ENCODE peak calls at places on chromosomes 5 and 9, in ten cellular contexts. N is keratinocyte; A is left ventricle myocardium inferior; D is cardiac fibroblast; C is stimulated activated CD4-positive, alpha-beta T cell treated with anti-CD3 and anti-CD28 coated beads, Interleukin-12 subunit alpha, Interleukin-12 subunit beta, amount 100 ng/mL, for 4 hours; T is choroid plexus epithelial cell; S is DMS153; E is endothelial cell; H is activated T-helper 2 cell treated with anti-CD3 and anti-CD28 coated beads, Interferon-gamma antibody, Interleukin-2, Interleukin-4, amounts not matched to agents 10 μg/mL and 5 μg/mL and 100 μg/mL, durations not matched to agents 14 hours and 24 hours and 36 hours; Q is SHP77. L is an unnamed sample.

GRCh38 chr5:127556609-127557348 is 39.3 kb downstream of the PRRC1 start:
- DNase-seq in N (no peak), A (no peak), D (no peak), C (no peak), T (no peak), S (no peak), E (no peak), H (no peak), Q (no peak), L (no peak)

GRCh38 chr9:92634712-92635605 is 35.0 kb downstream of the IPPK start:
- DNase-seq in N (no peak), A (peak), D (peak), C (peak), T (peak), S (peak), E (peak), H (peak), Q (peak), L (peak)

GRCh38 chr9:93683331-93684134 is 107.1 kb downstream of the PHF2 start:
- DNase-seq in N (no peak), A (no peak), D (no peak), C (no peak), T (no peak), S (no peak), E (no peak), H (peak), Q (no peak), L (no peak)

GRCh38 chr5:142095651-142096330 is 12.8 kb upstream of the NDFIP1 start:
- DNase-seq in N (no peak), A (no peak), D (no peak), C (peak), T (no peak), S (no peak), E (no peak), H (peak), Q (no peak), L (no peak)

GRCh38 chr5:137442660-137443059 is 56.5 kb downstream of the SPOCK1 start:
- DNase-seq in N (no peak), A (no peak), D (no peak), C (no peak), T (no peak), S (peak), E (no peak), H (no peak), Q (no peak), L (no peak)

GRCh38 chr5:66828046-66828550 is 231.9 kb downstream of the MAST4 start:
- DNase-seq in N (no peak), A (no peak), D (no peak), C (no peak), T (no peak), S (no peak), E (no peak), H (no peak), Q (no peak), L (no peak)

GRCh38 chr9:89738137-89738932 is 133.5 kb downstream of the GADD45G start:
- DNase-seq in N (no peak), A (no peak), D (no peak), C (no peak), T (no peak), S (no peak), E (no peak), H (no peak), Q (no peak), L (peak)

GRCh38 chr5:95620030-95620869 is at the start of gene GPR150:
- DNase-seq in N (no peak), A (peak), D (peak), C (peak), T (peak), S (peak), E (peak), H (peak), Q (peak), L (peak)

GRCh38 chr5:5374034-5374715 is 48.3 kb upstream of the ICE1 start:
- DNase-seq in N (no peak), A (no peak), D (peak), C (no peak), T (peak), S (no peak), E (no peak), H (no peak), Q (no peak), L (peak)

GRCh38 chr5:120388016-120388781 is 75.9 kb upstream of the PRR16 start:
- DNase-seq in N (no peak), A (no peak), D (peak), C (no peak), T (peak), S (no peak), E (no peak), H (no peak), Q (no peak), L (peak)

GRCh38 chr5:56681346-56681745 is 134.0 kb upstream of the MAP3K1 start:
- DNase-seq in N (no peak), A (no peak), D (peak), C (no peak), T (peak), S (no peak), E (no peak), H (no peak), Q (no peak), L (peak)

L was measured in fibroblast of villous mesenchyme.